ENCODE peak calls at places on chromosomes 6 and 20, in nine cellular contexts. One of them, this sample, is unnamed.

GRCh38 chr6:85640806-85641205 is 1.9 kb downstream of the SYNCRIP start:
- DNase-seq in cardiac fibroblast: no peak
- DNase-seq in DND-41: no peak
- DNase-seq in cardiac muscle cell: no peak
- DNase-seq in A673: no peak
- DNase-seq in IMR-90: peak; percentile 24
- DNase-seq in ascending aorta: no peak
- DNase-seq in fibroblast of the aortic adventitia: peak; percentile 26
- DNase-seq in dorsolateral prefrontal cortex: no peak
- DNase-seq in this sample: no peak

GRCh38 chr20:44448753-44449546 is 26.7 kb upstream of the TTPAL start:
- DNase-seq in cardiac muscle cell: no peak
- DNase-seq in cardiac fibroblast: peak; percentile 28
- DNase-seq in DND-41: peak; percentile 26
- DNase-seq in ascending aorta: no peak
- DNase-seq in dorsolateral prefrontal cortex: no peak
- DNase-seq in fibroblast of the aortic adventitia: no peak
- DNase-seq in A673: peak; percentile 46
- DNase-seq in IMR-90: no peak
- DNase-seq in this sample: peak; percentile 11

GRCh38 chr6:118394106-118394505 is 154.0 kb upstream of the PLN start:
- DNase-seq in ascending aorta: no peak
- DNase-seq in fibroblast of the aortic adventitia: no peak
- DNase-seq in DND-41: no peak
- DNase-seq in cardiac muscle cell: no peak
- DNase-seq in IMR-90: peak; percentile 33
- DNase-seq in dorsolateral prefrontal cortex: no peak
- DNase-seq in A673: no peak
- DNase-seq in cardiac fibroblast: no peak
- DNase-seq in this sample: no peak

GRCh38 chr6:169556758-169557505 is 144.9 kb downstream of the WDR27 start:
- DNase-seq in IMR-90: no peak
- DNase-seq in A673: no peak
- DNase-seq in DND-41: no peak
- DNase-seq in fibroblast of the aortic adventitia: no peak
- DNase-seq in cardiac fibroblast: no peak
- DNase-seq in dorsolateral prefrontal cortex: no peak
- DNase-seq in cardiac muscle cell: no peak
- DNase-seq in ascending aorta: no peak
- DNase-seq in this sample: no peak

GRCh38 chr6:45185403-45186251 is 142.5 kb upstream of the RUNX2 start:
- DNase-seq in cardiac fibroblast: peak; percentile 28
- DNase-seq in fibroblast of the aortic adventitia: peak; percentile 21
- DNase-seq in ascending aorta: no peak
- DNase-seq in IMR-90: no peak
- DNase-seq in dorsolateral prefrontal cortex: no peak
- DNase-seq in DND-41: peak; percentile 22
- DNase-seq in cardiac muscle cell: peak; percentile 11
- DNase-seq in A673: no peak
- DNase-seq in this sample: no peak

GRCh38 chr6:51893356-51893755 is 194.1 kb downstream of the PKHD1 start:
- DNase-seq in cardiac fibroblast: no peak
- DNase-seq in DND-41: no peak
- DNase-seq in fibroblast of the aortic adventitia: no peak
- DNase-seq in dorsolateral prefrontal cortex: no peak
- DNase-seq in ascending aorta: no peak
- DNase-seq in A673: no peak
- DNase-seq in IMR-90: no peak
- DNase-seq in cardiac muscle cell: no peak
- DNase-seq in this sample: no peak

GRCh38 chr20:1204061-1204460 is 807 bp downstream of the C20orf202 start:
- DNase-seq in cardiac muscle cell: no peak
- DNase-seq in ascending aorta: no peak
- DNase-seq in DND-41: no peak
- DNase-seq in A673: no peak
- DNase-seq in IMR-90: no peak
- DNase-seq in cardiac fibroblast: no peak
- DNase-seq in dorsolateral prefrontal cortex: no peak
- DNase-seq in fibroblast of the aortic adventitia: no peak
- DNase-seq in this sample: no peak

GRCh38 chr6:88174906-88175305 is 8.8 kb upstream of the CNR1 start:
- DNase-seq in IMR-90: no peak
- DNase-seq in fibroblast of the aortic adventitia: no peak
- DNase-seq in dorsolateral prefrontal cortex: no peak
- DNase-seq in DND-41: no peak
- DNase-seq in A673: no peak
- DNase-seq in cardiac fibroblast: no peak
- DNase-seq in cardiac muscle cell: no peak
- DNase-seq in ascending aorta: no peak
- DNase-seq in this sample: no peak

GRCh38 chr6:75800133-75800532 is 51.1 kb downstream of the MYO6 start:
- DNase-seq in cardiac muscle cell: peak; percentile 16
- DNase-seq in DND-41: no peak
- DNase-seq in cardiac fibroblast: no peak
- DNase-seq in dorsolateral prefrontal cortex: no peak
- DNase-seq in ascending aorta: no peak
- DNase-seq in A673: no peak
- DNase-seq in fibroblast of the aortic adventitia: no peak
- DNase-seq in IMR-90: no peak
- DNase-seq in this sample: no peak

GRCh38 chr6:63023726-63024125 is 187.5 kb upstream of the FKBP1C start:
- DNase-seq in fibroblast of the aortic adventitia: no peak
- DNase-seq in ascending aorta: no peak
- DNase-seq in IMR-90: no peak
- DNase-seq in DND-41: no peak
- DNase-seq in cardiac muscle cell: no peak
- DNase-seq in A673: no peak
- DNase-seq in dorsolateral prefrontal cortex: no peak
- DNase-seq in cardiac fibroblast: no peak
- DNase-seq in this sample: no peak

GRCh38 chr6:25138697-25139051 is 140.5 kb upstream of the CARMIL1 start:
- DNase-seq in IMR-90: peak; percentile 30
- DNase-seq in cardiac fibroblast: peak; percentile 74
- DNase-seq in A673: no peak
- DNase-seq in cardiac muscle cell: no peak
- DNase-seq in ascending aorta: no peak
- DNase-seq in dorsolateral prefrontal cortex: no peak
- DNase-seq in fibroblast of the aortic adventitia: peak; percentile 57
- DNase-seq in DND-41: no peak
- DNase-seq in this sample: no peak

GRCh38 chr6:137870744-137871247 is 3.7 kb downstream of the TNFAIP3 start:
- DNase-seq in IMR-90: peak; percentile 31
- DNase-seq in dorsolateral prefrontal cortex: no peak
- DNase-seq in ascending aorta: no peak
- DNase-seq in cardiac fibroblast: peak; percentile 61
- DNase-seq in fibroblast of the aortic adventitia: peak; percentile 55
- DNase-seq in DND-41: peak; percentile 34
- DNase-seq in cardiac muscle cell: no peak
- DNase-seq in A673: no peak
- DNase-seq in this sample: no peak

GRCh38 chr6:48564036-48564820 is 453.2 kb upstream of the PTCHD4 start:
- DNase-seq in dorsolateral prefrontal cortex: no peak
- DNase-seq in cardiac muscle cell: peak; percentile 38
- DNase-seq in IMR-90: no peak
- DNase-seq in fibroblast of the aortic adventitia: no peak
- DNase-seq in ascending aorta: no peak
- DNase-seq in A673: no peak
- DNase-seq in DND-41: no peak
- DNase-seq in cardiac fibroblast: no peak
- DNase-seq in this sample: no peak

GRCh38 chr6:92989656-92990055 is 429.7 kb downstream of the EPHA7 start:
- DNase-seq in dorsolateral prefrontal cortex: no peak
- DNase-seq in ascending aorta: no peak
- DNase-seq in cardiac fibroblast: no peak
- DNase-seq in A673: no peak
- DNase-seq in fibroblast of the aortic adventitia: no peak
- DNase-seq in DND-41: no peak
- DNase-seq in cardiac muscle cell: no peak
- DNase-seq in IMR-90: no peak
- DNase-seq in this sample: no peak

GRCh38 chr6:16747232-16748027 is 13.8 kb downstream of the ATXN1 start:
- DNase-seq in A673: peak; percentile 64
- DNase-seq in dorsolateral prefrontal cortex: no peak
- DNase-seq in IMR-90: peak; percentile 85
- DNase-seq in ascending aorta: no peak
- DNase-seq in DND-41: no peak
- DNase-seq in cardiac fibroblast: peak; percentile 81
- DNase-seq in cardiac muscle cell: no peak
- DNase-seq in fibroblast of the aortic adventitia: peak; percentile 80
- DNase-seq in this sample: no peak

GRCh38 chr20:47500554-47500953 is 1.1 kb upstream of the NCOA3 start:
- DNase-seq in DND-41: no peak
- DNase-seq in A673: no peak
- DNase-seq in cardiac fibroblast: no peak
- DNase-seq in cardiac muscle cell: no peak
- DNase-seq in IMR-90: no peak
- DNase-seq in dorsolateral prefrontal cortex: no peak
- DNase-seq in fibroblast of the aortic adventitia: no peak
- DNase-seq in ascending aorta: no peak
- DNase-seq in this sample: no peak

GRCh38 chr20:47501117-47501482 is 587 bp upstream of the NCOA3 start:
- DNase-seq in DND-41: no peak
- DNase-seq in A673: no peak
- DNase-seq in cardiac muscle cell: no peak
- DNase-seq in IMR-90: peak; percentile 13
- DNase-seq in dorsolateral prefrontal cortex: no peak
- DNase-seq in fibroblast of the aortic adventitia: peak; percentile 42
- DNase-seq in cardiac fibroblast: no peak
- DNase-seq in ascending aorta: no peak
- DNase-seq in this sample: no peak

GRCh38 chr20:47502271-47502730 is 614 bp downstream of the NCOA3 start:
- DNase-seq in fibroblast of the aortic adventitia: peak; percentile 31
- DNase-seq in ascending aorta: peak; percentile 65
- DNase-seq in cardiac muscle cell: peak; percentile 34
- DNase-seq in A673: peak; percentile 28
- DNase-seq in IMR-90: peak; percentile 8
- DNase-seq in cardiac fibroblast: peak; percentile 7
- DNase-seq in dorsolateral prefrontal cortex: no peak
- DNase-seq in DND-41: peak; percentile 36
- DNase-seq in this sample: no peak

GRCh38 chr20:47502801-47503239 is 1.1 kb downstream of the NCOA3 start:
- DNase-seq in IMR-90: peak; percentile 62
- DNase-seq in cardiac fibroblast: peak; percentile 63
- DNase-seq in DND-41: peak; percentile 48
- DNase-seq in ascending aorta: no peak
- DNase-seq in dorsolateral prefrontal cortex: no peak
- DNase-seq in A673: peak; percentile 50
- DNase-seq in fibroblast of the aortic adventitia: peak; percentile 63
- DNase-seq in cardiac muscle cell: peak; percentile 36
- DNase-seq in this sample: no peak

GRCh38 chr20:47501483-47502270 is at the start of gene NCOA3:
- DNase-seq in cardiac fibroblast: peak; percentile 95
- DNase-seq in A673: peak; percentile 98
- DNase-seq in ascending aorta: peak; percentile 96
- DNase-seq in dorsolateral prefrontal cortex: peak; percentile 96
- DNase-seq in fibroblast of the aortic adventitia: peak; percentile 93
- DNase-seq in cardiac muscle cell: peak; percentile 99
- DNase-seq in IMR-90: peak; percentile 92
- DNase-seq in DND-41: peak; percentile 98
- DNase-seq in this sample: peak; percentile 56
- TF ChIP-seq CTCF in cardiac fibroblast: peak; percentile 30
- TF ChIP-seq CTCF in A673: peak; percentile 41
- TF ChIP-seq CTCF in ascending aorta: peak; percentile 59
- TF ChIP-seq CTCF in dorsolateral prefrontal cortex: peak; percentile 60
- TF ChIP-seq CTCF in fibroblast of the aortic adventitia: peak; percentile 55
- TF ChIP-seq CTCF in cardiac muscle cell: peak; percentile 46
- TF ChIP-seq CTCF in IMR-90: peak; percentile 38
- TF ChIP-seq CTCF in DND-41: peak; percentile 35
- TF ChIP-seq CTCF in this sample: peak; percentile 51

GRCh38 chr6:36095497-36096391 is 34.6 kb upstream of the MAPK13 start:
- DNase-seq in cardiac muscle cell: no peak
- DNase-seq in cardiac fibroblast: no peak
- DNase-seq in ascending aorta: no peak
- DNase-seq in fibroblast of the aortic adventitia: no peak
- DNase-seq in IMR-90: no peak
- DNase-seq in A673: no peak
- DNase-seq in DND-41: no peak
- DNase-seq in dorsolateral prefrontal cortex: no peak
- DNase-seq in this sample: no peak
- TF ChIP-seq CTCF in cardiac muscle cell: no peak
- TF ChIP-seq CTCF in cardiac fibroblast: no peak
- TF ChIP-seq CTCF in ascending aorta: no peak
- TF ChIP-seq CTCF in fibroblast of the aortic adventitia: no peak
- TF ChIP-seq CTCF in IMR-90: no peak
- TF ChIP-seq CTCF in A673: no peak
- TF ChIP-seq CTCF in DND-41: no peak
- TF ChIP-seq CTCF in dorsolateral prefrontal cortex: peak; percentile 6
- TF ChIP-seq CTCF in this sample: no peak

GRCh38 chr20:10412591-10413408 is 21.2 kb downstream of the MKKS start:
- DNase-seq in ascending aorta: no peak
- DNase-seq in DND-41: no peak
- DNase-seq in dorsolateral prefrontal cortex: no peak
- DNase-seq in cardiac fibroblast: peak; percentile 9
- DNase-seq in fibroblast of the aortic adventitia: peak; percentile 21
- DNase-seq in IMR-90: no peak
- DNase-seq in cardiac muscle cell: no peak
- DNase-seq in A673: no peak
- DNase-seq in this sample: no peak
- TF ChIP-seq CTCF in ascending aorta: no peak
- TF ChIP-seq CTCF in DND-41: peak; percentile 31
- TF ChIP-seq CTCF in dorsolateral prefrontal cortex: no peak
- TF ChIP-seq CTCF in cardiac fibroblast: peak; percentile 2
- TF ChIP-seq CTCF in fibroblast of the aortic adventitia: peak; percentile 2
- TF ChIP-seq CTCF in IMR-90: peak; percentile 12
- TF ChIP-seq CTCF in cardiac muscle cell: peak; percentile 22
- TF ChIP-seq CTCF in A673: peak; percentile 43
- TF ChIP-seq CTCF in this sample: peak; percentile 15

GRCh38 chr6:80214436-80215022 is 108.1 kb downstream of the BCKDHB start:
- DNase-seq in ascending aorta: no peak
- DNase-seq in cardiac fibroblast: peak; percentile 79
- DNase-seq in dorsolateral prefrontal cortex: no peak
- DNase-seq in DND-41: peak; percentile 13
- DNase-seq in IMR-90: peak; percentile 70
- DNase-seq in fibroblast of the aortic adventitia: peak; percentile 82
- DNase-seq in A673: peak; percentile 74
- DNase-seq in cardiac muscle cell: peak; percentile 80
- DNase-seq in this sample: no peak
- TF ChIP-seq CTCF in ascending aorta: peak; percentile 67
- TF ChIP-seq CTCF in cardiac fibroblast: peak; percentile 78
- TF ChIP-seq CTCF in dorsolateral prefrontal cortex: peak; percentile 64
- TF ChIP-seq CTCF in DND-41: peak; percentile 71
- TF ChIP-seq CTCF in IMR-90: peak; percentile 87
- TF ChIP-seq CTCF in fibroblast of the aortic adventitia: peak; percentile 88
- TF ChIP-seq CTCF in A673: peak; percentile 77
- TF ChIP-seq CTCF in cardiac muscle cell: peak; percentile 83
- TF ChIP-seq CTCF in this sample: peak; percentile 53

GRCh38 chr6:84549912-84550311 is 214.5 kb downstream of the TBX18 start:
- DNase-seq in IMR-90: no peak
- DNase-seq in cardiac fibroblast: peak; percentile 4
- DNase-seq in ascending aorta: no peak
- DNase-seq in fibroblast of the aortic adventitia: no peak
- DNase-seq in dorsolateral prefrontal cortex: no peak
- DNase-seq in cardiac muscle cell: no peak
- DNase-seq in A673: no peak
- DNase-seq in DND-41: no peak
- DNase-seq in this sample: no peak
- TF ChIP-seq CTCF in IMR-90: no peak
- TF ChIP-seq CTCF in cardiac fibroblast: no peak
- TF ChIP-seq CTCF in ascending aorta: no peak
- TF ChIP-seq CTCF in fibroblast of the aortic adventitia: peak; percentile 12
- TF ChIP-seq CTCF in dorsolateral prefrontal cortex: no peak
- TF ChIP-seq CTCF in cardiac muscle cell: peak; percentile 14
- TF ChIP-seq CTCF in A673: no peak
- TF ChIP-seq CTCF in DND-41: peak; percentile 17
- TF ChIP-seq CTCF in this sample: no peak

This sample was measured in keratinocyte.